ENCODE peak calls at places on chromosomes 4 and X, in seven cellular contexts. W, I, G, E, B, T and J are unnamed samples.

GRCh38 chr4:108933046-108933445 is 170.2 kb upstream of the ETNPPL start:
- DNase-seq in T (no peak), I (no peak), G (no peak), B (no peak), E (no peak), W (no peak), J (no peak)

GRCh38 chr4:7698586-7698985 is 241.1 kb downstream of the AFAP1 start:
- DNase-seq in I (peak), G (no peak), B (no peak), T (no peak), E (no peak), W (no peak), J (no peak)

GRCh38 chrX:3026074-3026588 is 15.1 kb upstream of the ARSF start:
- DNase-seq in T (no peak), E (no peak), B (no peak), I (no peak), G (no peak), W (no peak), J (no peak)

GRCh38 chrX:46209768-46210167 is 335.5 kb downstream of the ZNF674 start:
- DNase-seq in W (no peak), T (no peak), G (no peak), B (no peak), I (no peak), E (no peak), J (no peak)

GRCh38 chrX:103362504-103362903 is 6.2 kb downstream of the TCEAL9 start:
- DNase-seq in I (no peak), B (no peak), W (no peak), G (no peak), E (no peak), T (no peak), J (no peak)

GRCh38 chr4:55543858-55544257 is 2.9 kb downstream of the CLOCK start:
- DNase-seq in G (no peak), T (no peak), I (no peak), B (no peak), E (no peak), W (no peak), J (no peak)

GRCh38 chr4:99642725-99643489 is 14.7 kb downstream of the C4orf54 start:
- DNase-seq in W (no peak), B (no peak), T (no peak), E (no peak), I (no peak), G (no peak), J (no peak)

GRCh38 chrX:118495958-118496762 is 545 bp downstream of the DOCK11 start:
- DNase-seq in T (peak), G (peak), I (no peak), E (no peak), B (no peak), W (peak), J (no peak)

GRCh38 chrX:114165537-114165936 is 418.3 kb upstream of the HTR2C start:
- DNase-seq in T (no peak), E (no peak), B (no peak), I (no peak), G (no peak), W (no peak), J (no peak)